ENCODE peak calls at places on chromosomes 1 and 21, in five cellular contexts. Y is cardiac muscle cell, H is B cell, K is AG09309, B is AG09319. J is an unnamed sample.

GRCh38 chr1:22225858-22226584 is 83.1 kb upstream of the WNT4 start:
- DNase-seq in H (no peak), Y (no peak), K (no peak), B (no peak), J (peak)

GRCh38 chr1:226201029-226201593 is 14.6 kb upstream of the ACBD3 start:
- DNase-seq in Y (peak), B (no peak), K (no peak), H (peak), J (no peak)

GRCh38 chr1:169288011-169288414 is 79.6 kb downstream of the NME7 start:
- DNase-seq in Y (no peak), B (no peak), K (peak), H (no peak), J (no peak)

GRCh38 chr21:36799869-36800268 is 101.0 kb downstream of the SIM2 start:
- DNase-seq in Y (no peak), B (peak), H (no peak), K (no peak), J (no peak)

GRCh38 chr1:110184414-110184813 is 25.7 kb upstream of the KCNC4 start:
- DNase-seq in B (no peak), K (no peak), Y (no peak), H (no peak), J (no peak)

GRCh38 chr1:180270767-180271639 is 40.9 kb downstream of the LHX4 start:
- DNase-seq in H (no peak), B (no peak), K (no peak), Y (no peak), J (no peak)

GRCh38 chr1:95084317-95085176 is 11.8 kb upstream of the ALG14 start:
- DNase-seq in K (no peak), B (no peak), H (peak), Y (peak), J (peak)

GRCh38 chr1:58035523-58035922 is 511.0 kb downstream of the OMA1 start:
- DNase-seq in H (no peak), K (no peak), Y (peak), B (no peak), J (no peak)

GRCh38 chr1:241749924-241750695 is 97.9 kb upstream of the EXO1 start:
- DNase-seq in Y (no peak), H (no peak), K (no peak), B (no peak), J (no peak)

DNA sequence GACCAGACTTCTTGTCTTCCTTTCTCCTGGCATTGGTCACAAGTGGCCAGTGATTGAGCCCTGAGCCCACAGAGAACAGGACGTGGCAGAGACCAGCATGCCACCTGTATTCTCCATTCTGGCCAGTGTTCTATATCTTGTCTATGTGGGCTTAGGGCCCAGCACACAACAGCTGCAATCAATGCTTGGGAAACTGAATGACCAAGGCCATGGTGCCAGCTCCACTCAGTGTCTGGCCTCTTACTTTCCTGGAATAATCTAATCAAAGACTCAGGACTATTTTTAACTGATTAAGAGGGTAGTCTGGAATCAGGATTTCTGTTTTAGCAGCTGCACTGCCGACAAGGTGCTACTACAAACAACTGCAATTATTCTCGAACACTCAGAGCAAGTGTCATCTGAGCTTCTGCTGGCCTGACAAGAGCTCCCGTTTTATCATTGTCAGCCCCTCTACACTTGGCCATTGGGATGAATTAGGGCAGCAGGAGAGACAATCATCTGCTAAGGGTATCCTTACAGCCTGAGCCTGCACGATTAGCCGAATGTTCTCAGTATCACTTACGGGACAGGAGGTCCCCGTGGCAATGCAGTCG is 74.4 kb upstream of the GRIK3 start:
- DNase-seq in Y (no peak), K (no peak), H (no peak), B (no peak), J (no peak)
- TF ChIP-seq CTCF in Y (no peak), K (no peak), H (no peak), B (no peak), J (no peak)

GRCh38 chr1:235254721-235255120 is 73.3 kb downstream of the ARID4B start:
- DNase-seq in Y (no peak), K (no peak), H (no peak), B (no peak), J (no peak)

GRCh38 chr1:235250430-235250829 is 77.5 kb downstream of the ARID4B start:
- DNase-seq in K (no peak), B (no peak), Y (no peak), H (no peak), J (no peak)

GRCh38 chr1:235253219-235253640 is 74.7 kb downstream of the ARID4B start:
- DNase-seq in K (peak), H (peak), B (peak), Y (peak), J (no peak)
- TF ChIP-seq CTCF in K (peak), H (peak), B (peak), Y (peak), J (peak)

GRCh38 chr1:56034847-56035483 is 544.4 kb downstream of the PLPP3 start:
- DNase-seq in K (no peak), H (no peak), Y (no peak), B (no peak), J (no peak)
- TF ChIP-seq CTCF in K (no peak), H (no peak), Y (no peak), B (no peak), J (no peak)

DNA sequence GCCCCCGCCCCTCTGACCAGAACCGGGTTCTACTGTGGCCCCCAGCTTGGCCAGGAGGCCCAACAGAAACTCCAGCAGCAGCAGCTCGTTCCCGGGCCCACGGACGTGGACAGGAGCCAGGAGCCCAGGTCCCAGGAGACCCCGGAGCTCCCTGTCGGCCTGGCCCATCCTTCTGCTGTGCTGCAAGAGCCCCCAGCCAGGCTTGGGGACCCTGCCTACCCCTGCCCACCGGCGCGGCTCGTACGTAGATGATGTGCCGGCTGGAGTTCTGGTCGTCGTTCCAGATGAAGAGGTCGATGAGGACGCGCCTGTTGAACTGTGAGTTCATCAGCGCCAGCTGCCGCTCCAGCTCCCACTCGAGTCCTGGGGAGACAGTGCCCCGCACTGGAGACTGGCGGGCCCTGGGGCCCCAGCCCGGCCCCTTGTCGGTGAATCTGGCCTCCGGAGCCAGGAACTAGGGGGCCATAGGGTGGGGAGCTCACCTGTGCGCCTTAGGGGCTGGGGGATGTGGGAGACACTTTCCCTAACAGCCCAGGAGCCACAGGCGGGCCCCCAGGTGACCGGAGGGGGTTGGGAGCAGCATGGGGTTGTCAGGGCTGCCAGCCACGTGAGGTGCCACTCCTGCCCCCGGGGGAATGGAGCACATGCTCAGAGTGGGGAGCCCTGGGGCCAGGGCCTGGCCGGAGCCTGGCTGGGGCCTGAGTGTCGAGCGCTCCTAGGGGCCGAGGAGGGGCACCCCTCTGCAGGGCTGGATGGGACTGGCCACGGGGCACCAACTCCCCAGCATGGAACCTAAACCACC is 19.6 kb downstream of the PRXL2B start:
- DNase-seq in H (no peak), Y (no peak), B (no peak), K (no peak), J (no peak)
- TF ChIP-seq CTCF in H (no peak), Y (no peak), B (no peak), K (no peak), J (no peak)

GRCh38 chr21:15520811-15521643 is 208.8 kb upstream of the USP25 start:
- DNase-seq in K (no peak), B (no peak), Y (no peak), H (no peak), J (no peak)
- TF ChIP-seq CTCF in K (peak), B (peak), Y (peak), H (no peak), J (no peak)

DNA sequence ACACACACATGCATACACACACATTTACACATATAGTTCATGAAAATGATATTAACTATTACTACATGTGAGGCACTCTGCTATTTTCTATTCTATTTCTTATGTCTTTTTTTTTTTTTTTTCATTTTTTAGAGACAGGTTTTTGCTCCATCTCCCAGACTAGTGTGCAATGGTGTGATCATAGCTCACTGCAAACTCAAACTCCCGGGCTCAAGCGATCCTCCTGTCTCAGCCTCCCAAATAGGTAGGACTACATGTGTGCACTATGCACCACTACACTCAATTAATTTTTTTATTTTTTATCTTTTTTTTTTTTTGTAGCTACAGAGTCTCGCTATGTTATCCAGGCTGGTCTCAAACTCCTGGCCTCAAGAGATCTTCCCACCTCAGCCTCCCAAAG is 48.8 kb upstream of the RAB4A start:
- DNase-seq in K (no peak), Y (no peak), H (no peak), B (no peak), J (no peak)
- TF ChIP-seq CTCF in K (no peak), Y (no peak), H (no peak), B (no peak), J (no peak)

DNA sequence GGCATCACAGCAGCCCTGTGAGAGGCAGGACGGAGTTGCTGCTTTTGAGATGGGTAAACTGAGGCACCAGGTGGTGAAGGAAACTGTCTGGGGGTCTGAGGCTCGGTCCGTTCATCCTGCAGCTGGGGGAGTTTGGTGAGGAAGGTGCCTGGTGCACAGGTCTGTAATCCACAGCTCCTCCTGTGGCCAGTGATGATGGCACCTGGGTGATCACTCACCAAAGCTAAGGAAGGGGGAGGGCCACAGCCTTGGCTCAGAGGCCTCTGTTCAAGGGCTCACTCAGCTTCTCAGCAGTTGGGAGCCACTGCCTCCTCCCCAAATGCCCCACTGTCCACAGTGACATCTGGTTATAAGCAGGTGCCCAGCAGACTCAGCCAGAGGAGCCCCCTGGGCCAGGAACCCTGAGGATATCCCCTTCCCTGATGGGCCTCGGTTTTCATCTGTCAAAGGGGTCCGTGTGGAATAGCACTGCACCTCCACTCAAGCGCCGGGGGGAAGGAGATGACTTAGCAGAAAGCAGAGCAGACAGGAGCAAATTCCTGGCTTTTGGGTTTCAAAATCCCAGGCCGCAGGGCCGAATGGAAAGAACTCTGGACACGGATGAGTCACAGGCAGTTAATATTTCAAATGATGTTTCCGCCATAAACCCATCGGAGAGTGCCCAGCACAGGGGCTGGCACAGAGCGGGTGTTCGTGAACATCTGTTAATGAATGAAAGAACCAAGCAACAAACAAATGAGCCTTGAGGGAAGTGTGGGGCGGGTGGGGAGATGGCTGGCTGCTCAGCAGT is 82.8 kb downstream of the DMRTB1 start:
- DNase-seq in H (no peak), Y (peak), K (peak), B (peak), J (no peak)
- TF ChIP-seq CTCF in H (no peak), Y (peak), K (peak), B (peak), J (no peak)

GRCh38 chr1:218547901-218548730 is 203.0 kb downstream of the TGFB2 start:
- DNase-seq in K (no peak), H (no peak), Y (no peak), B (no peak), J (no peak)

GRCh38 chr1:218548764-218549163 is 203.6 kb downstream of the TGFB2 start:
- DNase-seq in B (no peak), K (no peak), H (no peak), Y (no peak), J (no peak)

DNA sequence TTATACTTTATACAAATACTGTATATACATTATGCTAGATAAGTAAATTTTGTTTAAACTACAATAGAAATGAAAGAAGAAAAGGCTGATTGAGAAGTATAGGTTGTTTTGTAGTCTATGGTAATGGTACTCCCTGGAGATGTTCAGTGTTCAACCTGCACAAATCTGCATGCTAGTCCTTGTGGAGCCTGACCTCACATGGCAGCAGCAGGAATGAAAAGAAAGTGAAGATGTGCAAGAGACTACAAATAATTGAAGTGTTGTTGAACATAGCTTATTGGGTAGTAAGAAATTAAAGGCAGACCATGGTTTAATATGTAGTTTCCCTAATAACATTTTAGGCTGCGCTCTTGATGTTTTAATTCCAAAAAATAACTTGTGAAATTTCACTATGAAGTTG is 201.2 kb downstream of the TGFB2 start:
- DNase-seq in Y (no peak), H (no peak), B (no peak), K (no peak), J (no peak)
- TF ChIP-seq CTCF in Y (peak), H (no peak), B (peak), K (peak), J (peak)